ENCODE peak calls at places on chromosomes 6 and 20, in four cellular contexts. Q is stimulated activated CD4-positive, alpha-beta T cell treated with anti-CD3 and anti-CD28 coated beads, TNF-alpha, amount 100 ng/mL, for 24 hours; W is kidney tubule cell; C is substantia nigra. G is an unnamed sample.

GRCh38 chr6:72733045-72733444 is 111.2 kb downstream of the KCNQ5 start:
- DNase-seq in Q (no peak), W (no peak), C (no peak), G (no peak)

GRCh38 chr6:108665495-108666196 is 104.9 kb downstream of the FOXO3 start:
- DNase-seq in Q (no peak), W (peak; percentile 47), C (no peak), G (no peak)

GRCh38 chr6:106141441-106142237 is 55.5 kb downstream of the PRDM1 start:
- DNase-seq in Q (no peak), W (peak; percentile 48), C (no peak), G (no peak)

GRCh38 chr20:3768342-3769130 is 983 bp upstream of the ADISSP start:
- DNase-seq in Q (peak; percentile 60), W (peak; percentile 81), C (peak; percentile 69), G (peak; percentile 67)

GRCh38 chr20:58523072-58523681 is 8.0 kb upstream of the APCDD1L start:
- DNase-seq in Q (no peak), W (peak; percentile 52), C (no peak), G (no peak)

GRCh38 chr6:6277418-6277817 is 43.0 kb downstream of the F13A1 start:
- DNase-seq in Q (no peak), W (peak; percentile 57), C (no peak), G (peak; percentile 47)

GRCh38 chr6:34792605-34793500 is 970 bp downstream of the BLTP3A start:
- DNase-seq in Q (no peak), W (peak; percentile 59), C (no peak), G (peak; percentile 41)

GRCh38 chr20:34524426-34524825 is 8.2 kb downstream of the DYNLRB1 start:
- DNase-seq in Q (no peak), W (no peak), C (no peak), G (no peak)

GRCh38 chr6:4637691-4638433 is 138.3 kb upstream of the CDYL start:
- DNase-seq in Q (peak; percentile 31), W (peak; percentile 75), C (no peak), G (no peak)